ENCODE peak calls at places on chromosomes 3 and 15, in four cellular contexts. One of them, this sample, is unnamed.

GRCh38 chr15:90619939-90620338 is 90.2 kb downstream of the CRTC3 start:
- DNase-seq in memory B cell: no peak
- DNase-seq in iris pigment epithelial cell: no peak
- DNase-seq in HuH-7: no peak
- DNase-seq in this sample: no peak

GRCh38 chr15:70561885-70562284 is 201.5 kb downstream of the UACA start:
- DNase-seq in HuH-7: no peak
- DNase-seq in memory B cell: no peak
- DNase-seq in iris pigment epithelial cell: no peak
- DNase-seq in this sample: no peak

GRCh38 chr3:111810909-111811308 is 48.2 kb upstream of the PHLDB2 start:
- DNase-seq in HuH-7: no peak
- DNase-seq in memory B cell: no peak
- DNase-seq in iris pigment epithelial cell: peak
- DNase-seq in this sample: peak

GRCh38 chr3:117750674-117751073 is 1041.1 kb downstream of the TUSC7 start:
- DNase-seq in iris pigment epithelial cell: no peak
- DNase-seq in HuH-7: no peak
- DNase-seq in memory B cell: no peak
- DNase-seq in this sample: no peak

GRCh38 chr3:182258538-182259177 is 534.6 kb upstream of the ATP11B start:
- DNase-seq in HuH-7: no peak
- DNase-seq in iris pigment epithelial cell: peak
- DNase-seq in memory B cell: no peak
- DNase-seq in this sample: no peak

GRCh38 chr3:43742935-43743334 is 52.2 kb downstream of the ABHD5 start:
- DNase-seq in memory B cell: no peak
- DNase-seq in iris pigment epithelial cell: peak
- DNase-seq in HuH-7: no peak
- DNase-seq in this sample: no peak

GRCh38 chr3:153273767-153274443 is 111.9 kb downstream of the RAP2B start:
- DNase-seq in memory B cell: no peak
- DNase-seq in HuH-7: no peak
- DNase-seq in iris pigment epithelial cell: peak
- DNase-seq in this sample: no peak

GRCh38 chr15:46652256-46652655 is 1017.4 kb downstream of the SQOR start:
- DNase-seq in memory B cell: no peak
- DNase-seq in HuH-7: no peak
- DNase-seq in iris pigment epithelial cell: no peak
- DNase-seq in this sample: no peak

GRCh38 chr3:124033360-124034015 is 41.6 kb upstream of the ROPN1 start:
- DNase-seq in iris pigment epithelial cell: no peak
- DNase-seq in HuH-7: peak
- DNase-seq in memory B cell: no peak
- DNase-seq in this sample: no peak

GRCh38 chr15:44033894-44034293 is 161.2 kb downstream of the FRMD5 start:
- DNase-seq in HuH-7: no peak
- DNase-seq in memory B cell: no peak
- DNase-seq in iris pigment epithelial cell: peak
- DNase-seq in this sample: peak

GRCh38 chr15:42035362-42035761 is 14.5 kb upstream of the PLA2G4E start:
- DNase-seq in iris pigment epithelial cell: peak
- DNase-seq in HuH-7: peak
- DNase-seq in memory B cell: no peak
- DNase-seq in this sample: peak

GRCh38 chr15:45606841-45607240 is 19.7 kb downstream of the BLOC1S6 start:
- DNase-seq in memory B cell: no peak
- DNase-seq in iris pigment epithelial cell: no peak
- DNase-seq in HuH-7: no peak
- DNase-seq in this sample: no peak

GRCh38 chr3:157290761-157291160 is 130.8 kb upstream of the CCNL1 start:
- DNase-seq in HuH-7: no peak
- DNase-seq in iris pigment epithelial cell: peak
- DNase-seq in memory B cell: no peak
- DNase-seq in this sample: no peak

GRCh38 chr15:44738340-44738984 is 2.1 kb downstream of the TRIM69 start:
- DNase-seq in iris pigment epithelial cell: peak
- DNase-seq in HuH-7: peak
- DNase-seq in memory B cell: peak
- DNase-seq in this sample: no peak

GRCh38 chr3:125433611-125434041 is 58.5 kb upstream of the ZNF148 start:
- DNase-seq in iris pigment epithelial cell: no peak
- DNase-seq in memory B cell: no peak
- DNase-seq in HuH-7: no peak
- DNase-seq in this sample: no peak

GRCh38 chr3:97699889-97700288 is 64.7 kb upstream of the ARL6 start:
- DNase-seq in memory B cell: no peak
- DNase-seq in iris pigment epithelial cell: no peak
- DNase-seq in HuH-7: no peak
- DNase-seq in this sample: no peak

GRCh38 chr3:160454995-160455394 is 5.4 kb upstream of the TRIM59 start:
- DNase-seq in iris pigment epithelial cell: no peak
- DNase-seq in memory B cell: no peak
- DNase-seq in HuH-7: no peak
- DNase-seq in this sample: no peak

GRCh38 chr15:92819312-92820232 is 80.6 kb upstream of the CHD2 start:
- DNase-seq in HuH-7: no peak
- DNase-seq in iris pigment epithelial cell: no peak
- DNase-seq in memory B cell: no peak
- DNase-seq in this sample: no peak

GRCh38 chr3:108153451-108153981 is 62.7 kb upstream of the CD47 start:
- DNase-seq in iris pigment epithelial cell: peak
- DNase-seq in memory B cell: no peak
- DNase-seq in HuH-7: peak
- DNase-seq in this sample: peak

GRCh38 chr3:132721479-132722164 is 587 bp downstream of the NPHP3 start:
- DNase-seq in iris pigment epithelial cell: peak
- DNase-seq in HuH-7: peak
- DNase-seq in memory B cell: no peak
- DNase-seq in this sample: no peak

GRCh38 chr15:95875141-95875643 is 455.3 kb upstream of the NR2F2 start:
- DNase-seq in iris pigment epithelial cell: peak
- DNase-seq in HuH-7: no peak
- DNase-seq in memory B cell: no peak
- DNase-seq in this sample: no peak

GRCh38 chr15:38042707-38043445 is 108.4 kb downstream of the TMCO5A start:
- DNase-seq in iris pigment epithelial cell: no peak
- DNase-seq in memory B cell: no peak
- DNase-seq in HuH-7: no peak
- DNase-seq in this sample: no peak

GRCh38 chr3:69086133-69086722 is 1.5 kb downstream of the ARL6IP5 start:
- DNase-seq in memory B cell: no peak
- DNase-seq in iris pigment epithelial cell: peak
- DNase-seq in HuH-7: no peak
- DNase-seq in this sample: peak

GRCh38 chr15:35289029-35289617 is 204.0 kb upstream of the NANOGP8 start:
- DNase-seq in iris pigment epithelial cell: peak
- DNase-seq in HuH-7: peak
- DNase-seq in memory B cell: no peak
- DNase-seq in this sample: no peak

GRCh38 chr15:69165637-69166025 is 5.2 kb downstream of the GLCE start:
- DNase-seq in memory B cell: no peak
- DNase-seq in iris pigment epithelial cell: peak
- DNase-seq in HuH-7: no peak
- DNase-seq in this sample: no peak

GRCh38 chr15:29799859-29800258 is 22.4 kb downstream of the TJP1 start:
- DNase-seq in HuH-7: no peak
- DNase-seq in memory B cell: no peak
- DNase-seq in iris pigment epithelial cell: no peak
- DNase-seq in this sample: no peak

GRCh38 chr15:64464271-64465005 is 4.1 kb downstream of the ZNF609 start:
- DNase-seq in iris pigment epithelial cell: peak
- DNase-seq in memory B cell: no peak
- DNase-seq in HuH-7: no peak
- DNase-seq in this sample: no peak

GRCh38 chr3:128863560-128863959 is 15.9 kb upstream of the ACAD9 start:
- DNase-seq in memory B cell: no peak
- DNase-seq in iris pigment epithelial cell: no peak
- DNase-seq in HuH-7: no peak
- DNase-seq in this sample: no peak

GRCh38 chr15:69398541-69398940 is 15.6 kb upstream of the KIF23 start:
- DNase-seq in memory B cell: no peak
- DNase-seq in HuH-7: no peak
- DNase-seq in iris pigment epithelial cell: peak
- DNase-seq in this sample: no peak

GRCh38 chr3:59451041-59451763 is 401.4 kb upstream of the CFAP20DC start:
- DNase-seq in HuH-7: no peak
- DNase-seq in memory B cell: peak
- DNase-seq in iris pigment epithelial cell: no peak
- DNase-seq in this sample: no peak

GRCh38 chr3:101642441-101642840 is 34.5 kb downstream of the ZBTB11 start:
- DNase-seq in HuH-7: no peak
- DNase-seq in memory B cell: no peak
- DNase-seq in iris pigment epithelial cell: no peak
- DNase-seq in this sample: no peak

GRCh38 chr15:28892789-28893610 is 7.2 kb downstream of the APBA2 start:
- DNase-seq in memory B cell: no peak
- DNase-seq in iris pigment epithelial cell: peak
- DNase-seq in HuH-7: no peak
- DNase-seq in this sample: no peak

GRCh38 chr3:18489939-18490338 is 64.8 kb upstream of the SATB1 start:
- DNase-seq in memory B cell: no peak
- DNase-seq in iris pigment epithelial cell: no peak
- DNase-seq in HuH-7: no peak
- DNase-seq in this sample: no peak

GRCh38 chr15:51382787-51383186 is 41.3 kb downstream of the GLDN start:
- DNase-seq in iris pigment epithelial cell: peak
- DNase-seq in memory B cell: no peak
- DNase-seq in HuH-7: peak
- DNase-seq in this sample: no peak

GRCh38 chr3:194714122-194714425 is 28.4 kb downstream of the FAM43A start:
- DNase-seq in memory B cell: no peak
- DNase-seq in iris pigment epithelial cell: no peak
- DNase-seq in HuH-7: no peak
- DNase-seq in this sample: no peak

GRCh38 chr15:71364117-71364584 is 248.9 kb downstream of the THSD4 start:
- DNase-seq in HuH-7: no peak
- DNase-seq in memory B cell: no peak
- DNase-seq in iris pigment epithelial cell: no peak
- DNase-seq in this sample: no peak

GRCh38 chr15:92069308-92070244 is 216.1 kb downstream of the SLCO3A1 start:
- DNase-seq in HuH-7: no peak
- DNase-seq in iris pigment epithelial cell: peak
- DNase-seq in memory B cell: no peak
- DNase-seq in this sample: peak

GRCh38 chr3:174531262-174531982 is 327.7 kb upstream of the NAALADL2 start:
- DNase-seq in HuH-7: no peak
- DNase-seq in iris pigment epithelial cell: no peak
- DNase-seq in memory B cell: no peak
- DNase-seq in this sample: no peak

GRCh38 chr15:28885630-28886430 is at the start of gene APBA2:
- DNase-seq in memory B cell: no peak
- DNase-seq in HuH-7: no peak
- DNase-seq in iris pigment epithelial cell: peak
- DNase-seq in this sample: no peak

This sample was measured in epithelial cell of proximal tubule.